ENCODE peak calls at places on chromosomes 3 and 15, in five cellular contexts. X is amniotic stem cell; G is NAMALWA; H is stimulated activated CD4-positive, alpha-beta T cell treated with anti-CD3 and anti-CD28 coated beads, TNF-alpha, amount 100 ng/mL, for 48 hours; Z is GM12892. E is an unnamed sample.

GRCh38 chr3:63960048-63960711 is 48.0 kb upstream of the SCAANT1 start:
- DNase-seq in G (no peak), H (no peak), Z (no peak), X (peak), E (no peak)

GRCh38 chr15:52362497-52362896 is 66.9 kb upstream of the MYO5C start:
- DNase-seq in X (no peak), G (no peak), H (no peak), Z (no peak), E (no peak)

GRCh38 chr15:70799667-70800450 is 36.5 kb upstream of the UACA start:
- DNase-seq in X (peak), Z (no peak), G (no peak), H (no peak), E (no peak)

GRCh38 chr3:150840733-150841515 is 64.3 kb downstream of the MINDY4B start:
- DNase-seq in X (no peak), G (peak), H (no peak), Z (no peak), E (peak)

GRCh38 chr3:59212128-59212764 is 162.4 kb upstream of the CFAP20DC start:
- DNase-seq in X (peak), G (peak), Z (no peak), H (no peak), E (peak)

GRCh38 chr15:85730001-85730820 is 64.5 kb downstream of the KLHL25 start:
- DNase-seq in X (no peak), Z (no peak), H (peak), G (peak), E (peak)

GRCh38 chr15:75065467-75065850 is 42.1 kb downstream of the PPCDC start:
- DNase-seq in G (no peak), H (no peak), X (no peak), Z (no peak), E (no peak)

GRCh38 chr15:69636516-69636915 is 183.9 kb downstream of the RPLP1 start:
- DNase-seq in X (no peak), G (no peak), H (no peak), Z (no peak), E (no peak)

GRCh38 chr15:74315626-74316025 is 51.8 kb downstream of the CYP11A1 start:
- DNase-seq in X (no peak), H (no peak), Z (peak), G (no peak), E (no peak)

GRCh38 chr15:44447772-44448376 is 20.4 kb downstream of the CTDSPL2 start:
- DNase-seq in X (no peak), G (no peak), H (no peak), Z (no peak), E (no peak)

GRCh38 chr15:100901702-100902435 is 17.3 kb upstream of the LRRK1 start:
- DNase-seq in G (no peak), H (no peak), X (no peak), Z (no peak), E (no peak)

GRCh38 chr3:119481079-119481478 is 12.3 kb downstream of the POGLUT1 start:
- DNase-seq in Z (no peak), X (no peak), G (no peak), H (no peak), E (no peak)

GRCh38 chr3:58724376-58724775 is 57.8 kb upstream of the FAM3D start:
- DNase-seq in G (no peak), H (no peak), X (no peak), Z (no peak), E (no peak)

GRCh38 chr15:40936709-40937666 is 7.8 kb downstream of the DLL4 start:
- DNase-seq in X (no peak), H (no peak), Z (no peak), G (peak), E (peak)

GRCh38 chr15:63157891-63158431 is 684 bp upstream of the RPS27L start:
- DNase-seq in Z (no peak), G (peak), X (peak), H (peak), E (peak)